ENCODE peak calls at places on chromosomes 1 and 21, in five cellular contexts. One of them, this sample, is unnamed.

GRCh38 chr1:52059326-52059725 is 3.2 kb downstream of the BTF3L4 start:
- DNase-seq in IMR-90: peak
- DNase-seq in upper lobe of right lung: no peak
- DNase-seq in caudate nucleus: no peak
- DNase-seq in HCT116: no peak
- DNase-seq in this sample: no peak

GRCh38 chr1:202343652-202344349 is 2.1 kb upstream of the UBE2T start:
- DNase-seq in caudate nucleus: no peak
- DNase-seq in IMR-90: peak
- DNase-seq in upper lobe of right lung: no peak
- DNase-seq in HCT116: peak
- DNase-seq in this sample: no peak

GRCh38 chr1:65041014-65041413 is 74.7 kb upstream of the JAK1 start:
- DNase-seq in HCT116: no peak
- DNase-seq in IMR-90: no peak
- DNase-seq in caudate nucleus: no peak
- DNase-seq in upper lobe of right lung: no peak
- DNase-seq in this sample: no peak

GRCh38 chr21:41349607-41350390 is 12.0 kb upstream of the MX2 start:
- DNase-seq in upper lobe of right lung: no peak
- DNase-seq in HCT116: no peak
- DNase-seq in caudate nucleus: no peak
- DNase-seq in IMR-90: no peak
- DNase-seq in this sample: no peak

GRCh38 chr21:36429672-36430546 is 44.7 kb downstream of the CHAF1B start:
- DNase-seq in HCT116: peak
- DNase-seq in IMR-90: peak
- DNase-seq in caudate nucleus: no peak
- DNase-seq in upper lobe of right lung: peak
- DNase-seq in this sample: no peak

GRCh38 chr21:45417256-45417950 is 12.4 kb downstream of the COL18A1 start:
- DNase-seq in IMR-90: no peak
- DNase-seq in upper lobe of right lung: no peak
- DNase-seq in caudate nucleus: no peak
- DNase-seq in HCT116: no peak
- DNase-seq in this sample: no peak

GRCh38 chr1:29711582-29712274 is 475.4 kb downstream of the PTPRU start:
- DNase-seq in upper lobe of right lung: peak
- DNase-seq in caudate nucleus: no peak
- DNase-seq in HCT116: no peak
- DNase-seq in IMR-90: peak
- DNase-seq in this sample: no peak

GRCh38 chr1:25572708-25573590 is 29.5 kb downstream of the LDLRAP1 start:
- DNase-seq in upper lobe of right lung: peak
- DNase-seq in HCT116: no peak
- DNase-seq in IMR-90: peak
- DNase-seq in caudate nucleus: no peak
- DNase-seq in this sample: peak

GRCh38 chr1:19336543-19336942 is 24.4 kb downstream of the SLC66A1 start:
- DNase-seq in IMR-90: peak
- DNase-seq in caudate nucleus: no peak
- DNase-seq in HCT116: no peak
- DNase-seq in upper lobe of right lung: no peak
- DNase-seq in this sample: no peak

GRCh38 chr1:225467193-225468020 is 39.6 kb upstream of the LBR start:
- DNase-seq in IMR-90: no peak
- DNase-seq in HCT116: no peak
- DNase-seq in upper lobe of right lung: peak
- DNase-seq in caudate nucleus: no peak
- DNase-seq in this sample: peak

GRCh38 chr1:1250828-1251284 is 4.3 kb upstream of the C1QTNF12 start:
- DNase-seq in IMR-90: no peak
- DNase-seq in HCT116: no peak
- DNase-seq in upper lobe of right lung: no peak
- DNase-seq in caudate nucleus: no peak
- DNase-seq in this sample: no peak

GRCh38 chr1:212791261-212791675 is 309 bp downstream of the NSL1 start:
- DNase-seq in HCT116: no peak
- DNase-seq in IMR-90: peak
- DNase-seq in caudate nucleus: no peak
- DNase-seq in upper lobe of right lung: no peak
- DNase-seq in this sample: no peak

GRCh38 chr1:30747028-30748008 is 10.3 kb downstream of the LAPTM5 start:
- DNase-seq in IMR-90: no peak
- DNase-seq in caudate nucleus: no peak
- DNase-seq in upper lobe of right lung: no peak
- DNase-seq in HCT116: no peak
- DNase-seq in this sample: no peak
- H3K27ac ChIP-seq in IMR-90: no peak
- H3K27ac ChIP-seq in caudate nucleus: peak
- H3K27ac ChIP-seq in upper lobe of right lung: peak
- H3K27ac ChIP-seq in HCT116: no peak
- H3K27ac ChIP-seq in this sample: peak

DNA sequence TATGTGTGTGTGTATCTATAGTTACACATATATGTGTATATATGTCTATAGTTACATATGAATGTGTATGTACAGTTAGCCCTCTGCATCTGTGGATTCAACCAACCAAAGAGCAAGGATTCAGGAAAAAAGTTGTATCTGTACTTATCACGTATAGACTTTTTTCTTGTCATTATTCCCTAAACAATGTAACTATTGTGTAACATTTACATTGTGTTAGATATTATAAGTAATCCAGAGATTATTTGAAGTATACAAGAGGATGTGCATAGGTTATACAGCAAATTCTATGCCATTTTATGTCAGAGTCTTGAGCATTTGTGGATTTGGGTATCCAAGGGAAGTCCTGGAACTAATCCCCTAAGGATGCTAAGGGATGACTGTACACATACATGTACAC is 71.3 kb downstream of the RASAL2 start:
- DNase-seq in IMR-90: no peak
- DNase-seq in upper lobe of right lung: no peak
- DNase-seq in caudate nucleus: no peak
- DNase-seq in HCT116: no peak
- DNase-seq in this sample: no peak
- H3K27ac ChIP-seq in IMR-90: no peak
- H3K27ac ChIP-seq in upper lobe of right lung: no peak
- H3K27ac ChIP-seq in caudate nucleus: no peak
- H3K27ac ChIP-seq in HCT116: no peak
- H3K27ac ChIP-seq in this sample: no peak

GRCh38 chr1:170664283-170664827 is 424 bp downstream of the PRRX1 start:
- DNase-seq in upper lobe of right lung: no peak
- DNase-seq in caudate nucleus: no peak
- DNase-seq in IMR-90: peak
- DNase-seq in HCT116: no peak
- DNase-seq in this sample: peak
- H3K27ac ChIP-seq in upper lobe of right lung: peak
- H3K27ac ChIP-seq in caudate nucleus: peak
- H3K27ac ChIP-seq in IMR-90: peak
- H3K27ac ChIP-seq in HCT116: no peak
- H3K27ac ChIP-seq in this sample: peak

GRCh38 chr1:58619286-58620054 is 42.4 kb upstream of the TACSTD2 start:
- DNase-seq in upper lobe of right lung: no peak
- DNase-seq in HCT116: no peak
- DNase-seq in IMR-90: no peak
- DNase-seq in caudate nucleus: no peak
- DNase-seq in this sample: no peak
- H3K27ac ChIP-seq in upper lobe of right lung: peak
- H3K27ac ChIP-seq in HCT116: no peak
- H3K27ac ChIP-seq in IMR-90: no peak
- H3K27ac ChIP-seq in caudate nucleus: no peak
- H3K27ac ChIP-seq in this sample: no peak

GRCh38 chr1:81703736-81704463 is 96.8 kb upstream of the ADGRL2 start:
- DNase-seq in upper lobe of right lung: no peak
- DNase-seq in HCT116: no peak
- DNase-seq in caudate nucleus: no peak
- DNase-seq in IMR-90: peak
- DNase-seq in this sample: no peak

GRCh38 chr1:81701071-81701470 is 99.7 kb upstream of the ADGRL2 start:
- DNase-seq in HCT116: no peak
- DNase-seq in upper lobe of right lung: no peak
- DNase-seq in caudate nucleus: no peak
- DNase-seq in IMR-90: no peak
- DNase-seq in this sample: no peak

GRCh38 chr1:81702079-81702715 is 98.5 kb upstream of the ADGRL2 start:
- DNase-seq in caudate nucleus: no peak
- DNase-seq in IMR-90: no peak
- DNase-seq in HCT116: no peak
- DNase-seq in upper lobe of right lung: no peak
- DNase-seq in this sample: no peak

GRCh38 chr1:81703352-81703735 is 97.4 kb upstream of the ADGRL2 start:
- DNase-seq in caudate nucleus: no peak
- DNase-seq in upper lobe of right lung: no peak
- DNase-seq in HCT116: no peak
- DNase-seq in IMR-90: peak
- DNase-seq in this sample: no peak

DNA sequence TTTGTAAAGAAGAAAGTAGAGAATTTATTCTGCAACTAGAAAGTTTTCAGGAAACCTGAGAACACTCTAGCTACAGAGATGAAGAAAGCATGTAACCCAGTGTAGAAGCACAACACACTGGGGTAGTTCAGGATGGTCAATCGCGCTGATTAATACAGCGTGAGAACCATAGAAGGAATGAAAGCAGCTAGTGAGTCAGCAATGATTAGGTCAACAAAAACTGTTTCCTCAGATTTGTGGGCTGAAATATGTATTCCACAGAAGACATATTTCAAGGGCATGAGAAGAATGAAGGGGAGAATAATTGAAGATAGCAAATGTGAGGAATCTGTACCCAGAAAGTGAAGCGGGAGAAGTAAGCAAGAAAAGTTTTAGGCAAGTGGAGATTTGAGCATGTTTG is 97.8 kb upstream of the ADGRL2 start:
- DNase-seq in IMR-90: peak
- DNase-seq in upper lobe of right lung: no peak
- DNase-seq in HCT116: no peak
- DNase-seq in caudate nucleus: no peak
- DNase-seq in this sample: no peak
- H3K27ac ChIP-seq in IMR-90: peak
- H3K27ac ChIP-seq in upper lobe of right lung: no peak
- H3K27ac ChIP-seq in HCT116: no peak
- H3K27ac ChIP-seq in caudate nucleus: no peak
- H3K27ac ChIP-seq in this sample: no peak

GRCh38 chr1:235533476-235534168 is 29.4 kb upstream of the B3GALNT2 start:
- DNase-seq in HCT116: no peak
- DNase-seq in caudate nucleus: no peak
- DNase-seq in upper lobe of right lung: no peak
- DNase-seq in IMR-90: peak
- DNase-seq in this sample: no peak

GRCh38 chr1:235527196-235527814 is 23.1 kb upstream of the B3GALNT2 start:
- DNase-seq in HCT116: no peak
- DNase-seq in IMR-90: no peak
- DNase-seq in upper lobe of right lung: no peak
- DNase-seq in caudate nucleus: no peak
- DNase-seq in this sample: no peak

DNA sequence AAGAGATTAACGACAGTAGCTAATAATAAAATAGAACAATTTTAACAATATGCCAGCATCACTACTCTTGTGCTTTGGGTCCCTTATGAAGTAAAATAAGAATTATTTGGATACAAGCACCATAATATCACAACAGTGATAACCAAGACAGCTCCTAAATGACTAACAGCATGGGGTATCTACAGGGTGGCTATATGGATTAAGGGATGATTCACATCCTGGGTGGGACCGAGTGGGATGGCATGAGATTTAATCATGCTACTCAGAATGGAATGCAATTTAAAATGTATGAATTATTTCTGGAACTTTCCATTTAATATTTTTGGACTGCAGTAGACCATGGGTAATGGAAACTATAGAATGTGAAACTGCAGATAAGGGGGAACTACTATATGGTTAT is 28.1 kb upstream of the B3GALNT2 start:
- DNase-seq in HCT116: peak
- DNase-seq in caudate nucleus: no peak
- DNase-seq in upper lobe of right lung: no peak
- DNase-seq in IMR-90: peak
- DNase-seq in this sample: no peak
- H3K27ac ChIP-seq in HCT116: no peak
- H3K27ac ChIP-seq in caudate nucleus: no peak
- H3K27ac ChIP-seq in upper lobe of right lung: no peak
- H3K27ac ChIP-seq in IMR-90: no peak
- H3K27ac ChIP-seq in this sample: no peak

This sample was measured in substantia nigra.